ENCODE peak calls at places on chromosomes 5 and 9, in four cellular contexts. F is substantia nigra, S is PC-3, P is colonic mucosa. Y is an unnamed sample.

GRCh38 chr5:131379071-131379538 is 115.3 kb downstream of the CDC42SE2 start:
- DNase-seq in F (no peak), S (no peak), P (no peak), Y (no peak)

GRCh38 chr9:4386819-4387218 is 87.0 kb upstream of the GLIS3 start:
- DNase-seq in F (no peak), S (peak; percentile 13), P (no peak), Y (no peak)

GRCh38 chr5:44875661-44876250 is 67.0 kb downstream of the MRPS30 start:
- DNase-seq in F (no peak), S (peak; percentile 98), P (no peak), Y (no peak)

GRCh38 chr5:52672459-52672858 is 115.3 kb upstream of the ITGA1 start:
- DNase-seq in F (no peak), S (no peak), P (no peak), Y (no peak)

GRCh38 chr9:93061791-93062299 is 3.3 kb downstream of the SUSD3 start:
- DNase-seq in F (no peak), S (no peak), P (peak; percentile 44), Y (no peak)

GRCh38 chr5:154273028-154273617 is 82.6 kb downstream of the GALNT10 start:
- DNase-seq in F (no peak), S (no peak), P (peak; percentile 39), Y (peak; percentile 64)

GRCh38 chr9:70412678-70413426 is 1.6 kb downstream of the KLF9 start:
- DNase-seq in F (peak; percentile 75), S (peak; percentile 10), P (peak; percentile 82), Y (peak; percentile 91)

GRCh38 chr5:151592855-151593408 is 1.8 kb upstream of the FAT2 start:
- DNase-seq in F (no peak), S (no peak), P (no peak), Y (no peak)

GRCh38 chr5:113922343-113922742 is 408.8 kb downstream of the YTHDC2 start:
- DNase-seq in F (no peak), S (no peak), P (no peak), Y (no peak)

GRCh38 chr9:6488395-6488794 is 75.4 kb downstream of the UHRF2 start:
- DNase-seq in F (no peak), S (no peak), P (no peak), Y (no peak)

GRCh38 chr5:150068961-150069618 is 17.3 kb downstream of the CSF1R start:
- DNase-seq in F (no peak), S (no peak), P (no peak), Y (no peak)

GRCh38 chr9:112925058-112925641 is 34.5 kb upstream of the SLC46A2 start:
- DNase-seq in F (no peak), S (peak; percentile 63), P (no peak), Y (no peak)

GRCh38 chr5:181217111-181217804 is 5.8 kb upstream of the TRIM41 start:
- DNase-seq in F (no peak), S (peak; percentile 48), P (peak; percentile 57), Y (peak; percentile 56)

GRCh38 chr5:126521130-126521529 is 73.9 kb downstream of the ALDH7A1 start:
- DNase-seq in F (no peak), S (no peak), P (peak; percentile 22), Y (no peak)
- H3K27ac ChIP-seq in F (no peak overlapping the region), S (no peak overlapping the region), P (no peak overlapping the region), Y (peak overlapping the region; percentile 43)

DNA sequence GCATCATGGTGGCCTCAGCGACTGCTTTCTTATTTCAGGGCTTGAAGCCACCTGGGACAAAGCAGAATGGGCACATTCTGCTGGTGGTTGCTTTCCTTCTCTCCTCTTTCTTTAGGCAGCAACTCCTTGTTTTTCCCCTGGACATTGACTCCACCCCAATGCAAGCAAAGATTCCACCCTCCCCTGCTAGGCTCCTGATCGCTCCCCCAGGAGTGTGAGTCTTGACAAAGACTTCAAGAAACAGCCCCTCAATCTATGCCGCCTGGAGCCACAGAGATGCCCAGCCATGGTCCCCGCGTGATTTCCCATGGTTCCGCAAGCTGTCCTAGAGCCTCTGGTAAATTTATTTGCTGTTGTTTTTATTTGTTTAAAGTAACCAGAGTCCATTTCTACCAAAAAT is 2.4 kb downstream of the KCNMB1 start:
- DNase-seq in F (no peak), S (no peak), P (no peak), Y (no peak)
- H3K27ac ChIP-seq in F (no peak overlapping the region), S (no peak overlapping the region), P (no peak overlapping the region), Y (no peak overlapping the region)

GRCh38 chr5:136164226-136164625 is 28.7 kb downstream of the SMIM32 start:
- DNase-seq in F (no peak), S (no peak), P (no peak), Y (no peak)
- H3K27ac ChIP-seq in F (no peak overlapping the region), S (no peak overlapping the region), P (no peak overlapping the region), Y (no peak overlapping the region)

DNA sequence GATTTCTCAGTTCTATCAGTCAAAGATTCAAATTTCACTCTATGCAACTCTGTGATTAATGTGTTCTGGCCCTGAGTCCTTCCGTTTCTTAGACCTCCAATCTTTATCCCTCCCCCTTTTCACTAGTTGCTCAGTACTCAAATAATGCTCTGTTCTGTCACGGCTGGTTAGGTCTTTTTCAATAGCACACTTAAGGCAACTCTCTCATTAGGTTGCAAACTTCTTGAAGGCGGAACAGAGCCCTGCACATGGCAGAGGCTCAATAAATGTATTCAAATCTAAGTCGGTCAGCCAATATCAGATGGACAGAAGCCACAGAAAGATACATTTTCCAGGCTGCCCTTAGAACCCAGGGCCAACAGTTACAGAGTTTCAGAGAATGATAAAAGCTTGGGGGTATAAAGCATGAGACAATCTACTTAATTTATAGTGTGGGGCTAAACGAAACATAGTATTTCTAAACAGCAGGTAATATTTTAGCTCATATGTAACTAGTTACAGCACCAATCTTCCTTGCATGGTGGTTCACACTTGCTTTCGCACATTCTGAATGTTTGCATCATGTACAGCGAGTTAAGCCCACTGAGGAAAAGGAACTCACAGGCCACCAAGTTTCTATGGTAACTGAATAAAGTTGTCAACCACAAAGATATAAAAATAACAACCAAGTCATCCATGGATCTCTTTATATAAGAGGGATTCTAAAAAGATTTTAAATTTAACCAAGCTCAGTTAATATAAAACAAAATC is 67.1 kb upstream of the GOLPH3 start:
- DNase-seq in F (no peak), S (no peak), P (no peak), Y (no peak)
- H3K27ac ChIP-seq in F (no peak overlapping the region), S (no peak overlapping the region), P (no peak overlapping the region), Y (no peak overlapping the region)

GRCh38 chr9:76004526-76004925 is 114.1 kb downstream of the PCSK5 start:
- DNase-seq in F (no peak), S (no peak), P (no peak), Y (no peak)

GRCh38 chr9:76013797-76014196 is 123.3 kb downstream of the PCSK5 start:
- DNase-seq in F (no peak), S (no peak), P (no peak), Y (no peak)

GRCh38 chr9:76007935-76008334 is 117.5 kb downstream of the PCSK5 start:
- DNase-seq in F (no peak), S (no peak), P (no peak), Y (no peak)
- H3K27ac ChIP-seq in F (no peak overlapping the region), S (no peak overlapping the region), P (no peak overlapping the region), Y (no peak overlapping the region)

Y was measured in right cardiac atrium.